ENCODE peak calls at places on chromosomes 13 and 19, in eight cellular contexts. D, F, L, I, G, S, P and X are unnamed samples.

GRCh38 chr19:12166596-12166995 is 3.7 kb downstream of the ZNF136 start:
- DNase-seq in D (no peak), F (no peak), L (no peak), I (no peak), G (no peak), S (no peak), P (no peak), X (no peak)

GRCh38 chr19:50261446-50261970 is 58.1 kb downstream of the MYH14 start:
- DNase-seq in D (no peak), F (no peak), L (no peak), I (no peak), G (no peak), S (no peak), P (no peak), X (no peak)

GRCh38 chr19:7109678-7110289 is 40.3 kb downstream of the ZNF557 start:
- DNase-seq in D (no peak), F (no peak), L (no peak), I (no peak), G (no peak), S (peak), P (no peak), X (no peak)

GRCh38 chr13:51818771-51819511 is 15.0 kb upstream of the DHRS12 start:
- DNase-seq in D (no peak), F (no peak), L (peak), I (no peak), G (no peak), S (peak), P (no peak), X (no peak)

GRCh38 chr13:113652404-113653263 is 5.4 kb downstream of the ATP4B start:
- DNase-seq in D (peak), F (peak), L (peak), I (peak), G (no peak), S (no peak), P (no peak), X (peak)

GRCh38 chr13:33050161-33050560 is 33.9 kb downstream of the KL start:
- DNase-seq in D (no peak), F (no peak), L (no peak), I (no peak), G (no peak), S (no peak), P (no peak), X (no peak)

GRCh38 chr19:35551091-35551810 is 5.8 kb downstream of the TMEM147 start:
- DNase-seq in D (no peak), F (no peak), L (no peak), I (no peak), G (no peak), S (no peak), P (no peak), X (no peak)

GRCh38 chr19:4066682-4067395 is at the start of gene ZBTB7A:
- DNase-seq in D (peak), F (peak), L (peak), I (peak), G (peak), S (peak), P (peak), X (peak)

GRCh38 chr19:45391346-45391745 is 13.5 kb downstream of the PPP1R13L start:
- DNase-seq in D (no peak), F (no peak), L (no peak), I (no peak), G (no peak), S (no peak), P (no peak), X (no peak)
- TF ChIP-seq POLR2A in D (no peak), F (no peak), L (no peak), I (no peak), G (no peak), S (no peak), P (no peak), X (no peak)

GRCh38 chr19:5579697-5580096 is 11.9 kb upstream of the TINCR start:
- DNase-seq in D (no peak), F (no peak), L (no peak), I (no peak), G (no peak), S (no peak), P (no peak), X (no peak)

GRCh38 chr19:5575553-5575952 is 7.8 kb upstream of the TINCR start:
- DNase-seq in D (no peak), F (no peak), L (no peak), I (no peak), G (no peak), S (no peak), P (no peak), X (no peak)

GRCh38 chr19:5579286-5579685 is 11.5 kb upstream of the TINCR start:
- DNase-seq in D (no peak), F (no peak), L (no peak), I (no peak), G (no peak), S (no peak), P (no peak), X (no peak)

GRCh38 chr19:5580116-5580515 is 12.4 kb upstream of the TINCR start:
- DNase-seq in D (no peak), F (no peak), L (no peak), I (no peak), G (no peak), S (no peak), P (no peak), X (no peak)

DNA sequence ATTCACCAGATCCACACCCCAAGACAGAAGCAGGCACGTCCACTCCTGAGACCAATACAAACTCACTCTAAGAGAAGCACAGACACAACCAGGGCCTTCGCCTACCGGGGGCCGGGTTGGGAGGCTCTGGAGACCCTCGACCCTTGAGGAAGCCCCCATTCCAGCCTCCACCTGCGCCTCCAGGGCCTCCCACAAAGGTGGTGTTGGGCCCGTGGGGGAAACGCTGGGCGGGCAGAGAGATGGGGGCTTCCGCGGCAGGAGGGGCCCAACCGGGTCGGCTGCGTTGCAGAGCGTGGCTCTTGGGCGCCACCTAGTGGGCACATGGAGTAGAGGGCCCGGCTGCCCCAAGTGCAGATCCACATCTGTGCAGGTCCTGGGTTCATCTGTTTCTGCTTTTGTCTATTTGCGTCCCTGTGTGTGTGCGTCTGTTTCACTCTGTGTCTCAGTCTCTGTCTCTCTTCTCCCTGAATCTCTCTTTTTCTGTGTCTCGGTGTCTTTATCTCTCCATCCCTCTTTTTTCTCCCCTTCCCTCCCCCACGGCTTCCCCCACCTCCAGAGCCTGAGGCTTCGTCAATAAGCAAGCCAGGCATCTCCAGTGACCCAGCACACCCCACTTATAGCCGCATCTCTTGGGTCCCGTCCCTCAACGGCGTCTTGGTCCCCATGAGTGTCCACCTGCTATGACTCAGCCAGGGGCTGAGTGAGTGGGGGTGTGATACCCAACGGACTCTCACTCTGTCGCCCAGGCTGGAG is 10.5 kb upstream of the TINCR start:
- DNase-seq in D (peak), F (peak), L (peak), I (peak), G (no peak), S (peak), P (peak), X (peak)
- H3K4me3 ChIP-seq in D (no peak), F (no peak), L (peak), I (no peak), G (peak), S (no peak), P (no peak), X (no peak)

GRCh38 chr19:18373407-18373891 is 12.5 kb upstream of the GDF15 start:
- DNase-seq in D (no peak), F (no peak), L (no peak), I (no peak), G (no peak), S (no peak), P (no peak), X (no peak)

GRCh38 chr19:18377026-18377425 is 8.9 kb upstream of the GDF15 start:
- DNase-seq in D (no peak), F (peak), L (peak), I (no peak), G (no peak), S (no peak), P (no peak), X (no peak)

GRCh38 chr19:18368504-18369222 is 17.3 kb upstream of the GDF15 start:
- DNase-seq in D (no peak), F (peak), L (peak), I (no peak), G (no peak), S (no peak), P (no peak), X (no peak)

GRCh38 chr19:18373892-18374629 is 11.9 kb upstream of the GDF15 start:
- DNase-seq in D (peak), F (peak), L (peak), I (peak), G (peak), S (peak), P (peak), X (peak)
- TF ChIP-seq POLR2A in D (no peak), F (no peak), L (no peak), I (no peak), G (no peak), S (no peak), P (peak), X (no peak)

GRCh38 chr19:3054972-3055740 is 7.1 kb downstream of the TLE5 start:
- DNase-seq in D (no peak), F (no peak), L (no peak), I (no peak), G (no peak), S (no peak), P (no peak), X (no peak)
- H3K4me3 ChIP-seq in D (no peak), F (no peak), L (no peak), I (no peak), G (peak), S (no peak), P (no peak), X (no peak)

DNA sequence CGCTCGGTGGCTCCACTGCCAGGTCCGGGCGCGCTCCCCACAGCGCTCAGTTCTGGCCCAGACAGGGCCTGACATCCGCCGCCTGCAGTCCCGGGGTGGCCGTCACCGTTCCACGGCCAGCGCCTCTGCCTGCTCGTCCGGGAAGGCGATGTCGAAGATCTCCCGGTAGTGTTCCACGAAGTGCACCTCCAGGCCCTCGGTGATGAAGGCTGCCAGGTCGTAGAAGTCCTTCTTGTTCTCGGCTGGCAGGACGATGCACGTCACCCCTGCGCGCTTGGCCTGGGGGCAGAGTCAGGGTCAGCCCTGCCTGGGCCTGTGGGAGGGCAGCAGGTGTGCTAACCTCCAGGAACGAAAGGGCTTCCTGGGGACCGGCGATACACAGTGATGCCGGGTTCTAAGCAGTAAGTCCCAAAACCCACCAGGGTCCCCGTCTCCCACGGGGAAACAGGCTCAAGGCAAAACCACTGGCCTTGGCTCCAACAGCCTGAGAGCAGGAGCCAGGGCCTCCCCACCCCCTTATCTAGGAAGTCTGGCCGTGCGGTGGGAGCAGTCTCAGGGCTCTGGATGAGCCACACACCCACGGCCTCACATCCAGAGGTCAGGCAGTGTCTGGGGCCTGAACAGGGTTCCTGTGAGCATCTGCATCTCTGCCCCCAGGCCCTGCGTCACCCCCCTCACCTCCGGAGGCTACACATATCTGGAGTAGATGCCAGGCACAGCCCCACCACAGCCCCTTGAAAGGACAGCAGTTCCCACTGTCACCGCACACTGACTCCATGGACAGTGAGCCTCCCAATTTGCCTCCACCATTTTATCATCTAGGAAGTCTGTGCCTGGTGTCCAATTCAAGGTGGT is 2.1 kb downstream of the RPL36 start:
- DNase-seq in D (no peak), F (no peak), L (no peak), I (no peak), G (no peak), S (peak), P (no peak), X (no peak)
- TF ChIP-seq POLR2A in D (peak), F (no peak), L (no peak), I (no peak), G (no peak), S (no peak), P (no peak), X (no peak)

GRCh38 chr13:99983401-99984133 is 2.0 kb downstream of the ZIC2 start:
- DNase-seq in D (no peak), F (no peak), L (no peak), I (no peak), G (no peak), S (no peak), P (no peak), X (no peak)

GRCh38 chr13:99982741-99983400 is 1.3 kb downstream of the ZIC2 start:
- DNase-seq in D (no peak), F (no peak), L (no peak), I (no peak), G (no peak), S (no peak), P (no peak), X (no peak)

GRCh38 chr13:99985243-99985874 is 3.8 kb downstream of the ZIC2 start:
- DNase-seq in D (no peak), F (no peak), L (no peak), I (no peak), G (no peak), S (no peak), P (no peak), X (peak)

GRCh38 chr13:99984463-99985242 is 3.1 kb downstream of the ZIC2 start:
- DNase-seq in D (no peak), F (no peak), L (no peak), I (no peak), G (no peak), S (no peak), P (no peak), X (no peak)

DNA sequence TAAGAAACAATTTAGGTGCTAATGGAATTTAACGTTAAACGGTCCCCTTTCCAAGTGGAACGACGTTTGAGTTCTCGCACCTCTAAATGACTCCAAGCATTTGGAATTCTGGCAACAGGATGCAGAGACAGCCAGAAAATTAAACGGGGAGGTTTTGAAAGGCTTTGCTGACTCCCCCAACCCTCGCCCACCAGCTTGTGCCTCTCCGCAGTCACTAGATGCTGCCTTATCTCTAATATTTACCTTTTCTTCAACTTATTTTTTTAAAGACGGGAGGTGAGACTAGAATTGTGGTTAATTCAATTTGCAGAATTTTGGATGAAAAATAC is 2.5 kb downstream of the ZIC2 start:
- DNase-seq in D (no peak), F (no peak), L (no peak), I (no peak), G (no peak), S (no peak), P (no peak), X (no peak)
- H3K4me3 ChIP-seq in D (no peak), F (no peak), L (no peak), I (no peak), G (no peak), S (no peak), P (no peak), X (no peak)

GRCh38 chr13:36346222-36347083 is at the start of gene SPART:
- DNase-seq in D (peak), F (peak), L (peak), I (peak), G (peak), S (peak), P (peak), X (peak)
- TF ChIP-seq POLR2A in D (peak), F (peak), L (no peak), I (no peak), G (no peak), S (no peak), P (peak), X (peak)

GRCh38 chr13:20230913-20231838 is 943 bp downstream of the GJB6 start:
- DNase-seq in D (no peak), F (no peak), L (no peak), I (no peak), G (no peak), S (no peak), P (no peak), X (no peak)
- H3K4me3 ChIP-seq in D (no peak), F (no peak), L (peak), I (peak), G (peak), S (no peak), P (peak), X (peak)